ENCODE peak calls at places on chromosomes 5 and 9, in six cellular contexts. One of them, this sample, is unnamed.

GRCh38 chr5:17203329-17204132 is 13.9 kb upstream of the BASP1 start:
- DNase-seq in AG09319: peak
- DNase-seq in dermis blood vessel endothelial cell: peak
- DNase-seq in stimulated activated CD4-positive, alpha-beta T cell treated with anti-CD3 and anti-CD28 coated beads, Interleukin-2, amount 100 ng/mL, for 24 hours: no peak
- DNase-seq in activated CD4-positive, alpha-beta memory T cell treated with anti-CD3 and anti-CD28 coated beads, Interleukin-2, amount 10 ng/mL, durations not matched to agents 7 days and 5 days: no peak
- DNase-seq in NCI-H1105 treated with DMSO at 0.1 percent for 48 hours: peak
- DNase-seq in this sample: peak

GRCh38 chr5:172146748-172147092 is 41.3 kb downstream of the STK10 start:
- DNase-seq in AG09319: no peak
- DNase-seq in dermis blood vessel endothelial cell: no peak
- DNase-seq in stimulated activated CD4-positive, alpha-beta T cell treated with anti-CD3 and anti-CD28 coated beads, Interleukin-2, amount 100 ng/mL, for 24 hours: no peak
- DNase-seq in activated CD4-positive, alpha-beta memory T cell treated with anti-CD3 and anti-CD28 coated beads, Interleukin-2, amount 10 ng/mL, durations not matched to agents 7 days and 5 days: no peak
- DNase-seq in NCI-H1105 treated with DMSO at 0.1 percent for 48 hours: no peak
- DNase-seq in this sample: no peak

GRCh38 chr9:123111977-123112869 is 78.8 kb downstream of the GPR21 start:
- DNase-seq in AG09319: no peak
- DNase-seq in dermis blood vessel endothelial cell: peak
- DNase-seq in stimulated activated CD4-positive, alpha-beta T cell treated with anti-CD3 and anti-CD28 coated beads, Interleukin-2, amount 100 ng/mL, for 24 hours: no peak
- DNase-seq in activated CD4-positive, alpha-beta memory T cell treated with anti-CD3 and anti-CD28 coated beads, Interleukin-2, amount 10 ng/mL, durations not matched to agents 7 days and 5 days: no peak
- DNase-seq in NCI-H1105 treated with DMSO at 0.1 percent for 48 hours: no peak
- DNase-seq in this sample: peak

GRCh38 chr9:136088481-136088938 is 6.6 kb downstream of the NACC2 start:
- DNase-seq in AG09319: no peak
- DNase-seq in dermis blood vessel endothelial cell: no peak
- DNase-seq in stimulated activated CD4-positive, alpha-beta T cell treated with anti-CD3 and anti-CD28 coated beads, Interleukin-2, amount 100 ng/mL, for 24 hours: no peak
- DNase-seq in activated CD4-positive, alpha-beta memory T cell treated with anti-CD3 and anti-CD28 coated beads, Interleukin-2, amount 10 ng/mL, durations not matched to agents 7 days and 5 days: no peak
- DNase-seq in NCI-H1105 treated with DMSO at 0.1 percent for 48 hours: no peak
- DNase-seq in this sample: no peak

GRCh38 chr9:13113201-13113600 is 166.3 kb downstream of the MPDZ start:
- DNase-seq in AG09319: peak
- DNase-seq in dermis blood vessel endothelial cell: no peak
- DNase-seq in stimulated activated CD4-positive, alpha-beta T cell treated with anti-CD3 and anti-CD28 coated beads, Interleukin-2, amount 100 ng/mL, for 24 hours: no peak
- DNase-seq in activated CD4-positive, alpha-beta memory T cell treated with anti-CD3 and anti-CD28 coated beads, Interleukin-2, amount 10 ng/mL, durations not matched to agents 7 days and 5 days: no peak
- DNase-seq in NCI-H1105 treated with DMSO at 0.1 percent for 48 hours: no peak
- DNase-seq in this sample: no peak

GRCh38 chr5:170000155-170000554 is 19.9 kb upstream of the INSYN2B start:
- DNase-seq in AG09319: no peak
- DNase-seq in dermis blood vessel endothelial cell: no peak
- DNase-seq in stimulated activated CD4-positive, alpha-beta T cell treated with anti-CD3 and anti-CD28 coated beads, Interleukin-2, amount 100 ng/mL, for 24 hours: no peak
- DNase-seq in activated CD4-positive, alpha-beta memory T cell treated with anti-CD3 and anti-CD28 coated beads, Interleukin-2, amount 10 ng/mL, durations not matched to agents 7 days and 5 days: no peak
- DNase-seq in NCI-H1105 treated with DMSO at 0.1 percent for 48 hours: no peak
- DNase-seq in this sample: no peak

GRCh38 chr9:6943293-6943692 is 185.5 kb downstream of the KDM4C start:
- DNase-seq in AG09319: no peak
- DNase-seq in dermis blood vessel endothelial cell: no peak
- DNase-seq in stimulated activated CD4-positive, alpha-beta T cell treated with anti-CD3 and anti-CD28 coated beads, Interleukin-2, amount 100 ng/mL, for 24 hours: no peak
- DNase-seq in activated CD4-positive, alpha-beta memory T cell treated with anti-CD3 and anti-CD28 coated beads, Interleukin-2, amount 10 ng/mL, durations not matched to agents 7 days and 5 days: no peak
- DNase-seq in NCI-H1105 treated with DMSO at 0.1 percent for 48 hours: no peak
- DNase-seq in this sample: no peak

GRCh38 chr5:107476783-107477182 is 194.0 kb downstream of the EFNA5 start:
- DNase-seq in AG09319: no peak
- DNase-seq in dermis blood vessel endothelial cell: peak
- DNase-seq in stimulated activated CD4-positive, alpha-beta T cell treated with anti-CD3 and anti-CD28 coated beads, Interleukin-2, amount 100 ng/mL, for 24 hours: no peak
- DNase-seq in activated CD4-positive, alpha-beta memory T cell treated with anti-CD3 and anti-CD28 coated beads, Interleukin-2, amount 10 ng/mL, durations not matched to agents 7 days and 5 days: peak
- DNase-seq in NCI-H1105 treated with DMSO at 0.1 percent for 48 hours: no peak
- DNase-seq in this sample: no peak

GRCh38 chr9:27110181-27110580 is 1.2 kb downstream of the TEK start:
- DNase-seq in AG09319: no peak
- DNase-seq in dermis blood vessel endothelial cell: peak
- DNase-seq in stimulated activated CD4-positive, alpha-beta T cell treated with anti-CD3 and anti-CD28 coated beads, Interleukin-2, amount 100 ng/mL, for 24 hours: no peak
- DNase-seq in activated CD4-positive, alpha-beta memory T cell treated with anti-CD3 and anti-CD28 coated beads, Interleukin-2, amount 10 ng/mL, durations not matched to agents 7 days and 5 days: no peak
- DNase-seq in NCI-H1105 treated with DMSO at 0.1 percent for 48 hours: no peak
- DNase-seq in this sample: peak

GRCh38 chr9:109817146-109817845 is 37.3 kb downstream of the PALM2AKAP2 start:
- DNase-seq in AG09319: no peak
- DNase-seq in dermis blood vessel endothelial cell: no peak
- DNase-seq in stimulated activated CD4-positive, alpha-beta T cell treated with anti-CD3 and anti-CD28 coated beads, Interleukin-2, amount 100 ng/mL, for 24 hours: no peak
- DNase-seq in activated CD4-positive, alpha-beta memory T cell treated with anti-CD3 and anti-CD28 coated beads, Interleukin-2, amount 10 ng/mL, durations not matched to agents 7 days and 5 days: no peak
- DNase-seq in NCI-H1105 treated with DMSO at 0.1 percent for 48 hours: no peak
- DNase-seq in this sample: no peak

GRCh38 chr5:78799254-78800017 is 150.9 kb upstream of the LHFPL2 start:
- DNase-seq in AG09319: no peak
- DNase-seq in dermis blood vessel endothelial cell: no peak
- DNase-seq in stimulated activated CD4-positive, alpha-beta T cell treated with anti-CD3 and anti-CD28 coated beads, Interleukin-2, amount 100 ng/mL, for 24 hours: no peak
- DNase-seq in activated CD4-positive, alpha-beta memory T cell treated with anti-CD3 and anti-CD28 coated beads, Interleukin-2, amount 10 ng/mL, durations not matched to agents 7 days and 5 days: no peak
- DNase-seq in NCI-H1105 treated with DMSO at 0.1 percent for 48 hours: no peak
- DNase-seq in this sample: no peak

GRCh38 chr5:143106175-143106574 is 297.3 kb downstream of the NR3C1 start:
- DNase-seq in AG09319: no peak
- DNase-seq in dermis blood vessel endothelial cell: peak
- DNase-seq in stimulated activated CD4-positive, alpha-beta T cell treated with anti-CD3 and anti-CD28 coated beads, Interleukin-2, amount 100 ng/mL, for 24 hours: no peak
- DNase-seq in activated CD4-positive, alpha-beta memory T cell treated with anti-CD3 and anti-CD28 coated beads, Interleukin-2, amount 10 ng/mL, durations not matched to agents 7 days and 5 days: no peak
- DNase-seq in NCI-H1105 treated with DMSO at 0.1 percent for 48 hours: peak
- DNase-seq in this sample: peak

GRCh38 chr5:26121343-26121742 is 917.0 kb downstream of the CDH9 start:
- DNase-seq in AG09319: no peak
- DNase-seq in dermis blood vessel endothelial cell: no peak
- DNase-seq in stimulated activated CD4-positive, alpha-beta T cell treated with anti-CD3 and anti-CD28 coated beads, Interleukin-2, amount 100 ng/mL, for 24 hours: no peak
- DNase-seq in activated CD4-positive, alpha-beta memory T cell treated with anti-CD3 and anti-CD28 coated beads, Interleukin-2, amount 10 ng/mL, durations not matched to agents 7 days and 5 days: no peak
- DNase-seq in NCI-H1105 treated with DMSO at 0.1 percent for 48 hours: peak
- DNase-seq in this sample: no peak